ENCODE peak calls at places on chromosomes 11 and 22, in nine cellular contexts. Y, R, H, S, N, I, F, Z and Q are unnamed samples. For H3K4me1, the result is how much of the 10 kb centered on the place peaks cover.

GRCh38 chr11:281486-282161 is 3.4 kb downstream of the NLRP6 start:
- DNase-seq in Z (no peak), R (no peak), N (no peak), Y (no peak), I (no peak), F (no peak), S (no peak), H (peak), Q (no peak)

GRCh38 chr11:79200398-79201070 is 240.3 kb downstream of the TENM4 start:
- DNase-seq in H (no peak), Z (no peak), I (no peak), F (no peak), S (no peak), N (no peak), R (no peak), Y (no peak), Q (no peak)

GRCh38 chr11:20754957-20755356 is 85.6 kb downstream of the NELL1 start:
- DNase-seq in Z (no peak), R (no peak), S (no peak), H (peak), I (no peak), F (no peak), N (no peak), Y (no peak), Q (no peak)

GRCh38 chr11:113457784-113458183 is 17.4 kb downstream of the DRD2 start:
- DNase-seq in N (no peak), R (no peak), I (no peak), F (no peak), S (no peak), H (peak), Y (no peak), Z (no peak), Q (no peak)

GRCh38 chr11:69818243-69819108 is 740 bp downstream of the FGF3 start:
- DNase-seq in Z (no peak), I (no peak), Y (no peak), H (peak), S (no peak), R (no peak), F (no peak), N (no peak), Q (no peak)

GRCh38 chr11:74021998-74022397 is 13.1 kb upstream of the UCP3 start:
- DNase-seq in R (no peak), N (no peak), S (no peak), I (no peak), H (no peak), Z (no peak), Y (no peak), F (no peak), Q (no peak)

GRCh38 chr11:44400431-44400830 is 90.5 kb upstream of the ALX4 start:
- DNase-seq in I (no peak), Z (no peak), Y (no peak), H (no peak), R (no peak), N (no peak), S (no peak), F (no peak), Q (no peak)

GRCh38 chr11:83601201-83601992 is 315.2 kb upstream of the CCDC90B start:
- DNase-seq in H (no peak), R (no peak), F (no peak), I (no peak), Y (no peak), Z (no peak), N (no peak), S (no peak), Q (no peak)

GRCh38 chr11:108221981-108222685 is at the start of gene NPAT:
- DNase-seq in Z (no peak), F (no peak), R (no peak), N (no peak), Y (no peak), S (no peak), I (no peak), H (no peak), Q (peak)

GRCh38 chr11:47797633-47798032 is 30.5 kb upstream of the FNBP4 start:
- DNase-seq in R (no peak), F (no peak), I (peak), Y (no peak), N (no peak), H (no peak), Z (no peak), S (no peak), Q (no peak)

GRCh38 chr11:21811572-21811971 is 381.3 kb upstream of the ANO5 start:
- DNase-seq in Z (no peak), H (peak), F (no peak), Y (no peak), R (no peak), S (no peak), N (no peak), I (no peak), Q (no peak)

GRCh38 chr11:31809857-31810778 is 1.0 kb downstream of the PAX6 start:
- DNase-seq in Z (no peak), H (peak), R (no peak), F (no peak), I (peak), N (peak), Y (peak), S (no peak), Q (no peak)

GRCh38 chr11:26201411-26201810 is 130.5 kb upstream of the ANO3 start:
- DNase-seq in Z (no peak), S (no peak), N (no peak), R (no peak), I (peak), Y (no peak), F (no peak), H (no peak), Q (no peak)

GRCh38 chr11:19561011-19561410 is 151.6 kb upstream of the NAV2 start:
- DNase-seq in N (no peak), H (no peak), Y (no peak), R (no peak), I (peak), S (no peak), F (no peak), Z (no peak), Q (no peak)

GRCh38 chr11:66119348-66120133 is 49.5 kb downstream of the PACS1 start:
- DNase-seq in I (peak), Y (peak), R (peak), Z (no peak), S (peak), N (no peak), F (no peak), H (no peak), Q (no peak)

GRCh38 chr22:22156716-22157499 is 87.7 kb upstream of the VPREB1 start:
- DNase-seq in N (peak), R (peak), H (peak), Z (peak), F (peak), S (no peak), I (peak), Y (peak), Q (peak)

GRCh38 chr11:19644316-19644715 is 68.3 kb upstream of the NAV2 start:
- DNase-seq in N (no peak), I (no peak), S (no peak), F (no peak), R (no peak), H (no peak), Z (no peak), Y (no peak), Q (no peak)

GRCh38 chr22:35582861-35583670 is 34.1 kb downstream of the MB start:
- DNase-seq in Z (peak), N (peak), I (peak), S (peak), H (peak), R (peak), Y (peak), F (peak), Q (peak)

GRCh38 chr22:26464312-26464711 is 19.3 kb downstream of the HPS4 start:
- DNase-seq in Y (no peak), R (no peak), I (no peak), F (peak), S (no peak), N (no peak), H (no peak), Z (peak), Q (no peak)

GRCh38 chr22:26134654-26135330 is 34.5 kb upstream of the SEZ6L start:
- DNase-seq in S (no peak), R (peak), I (no peak), H (peak), Y (no peak), F (no peak), Z (no peak), N (no peak), Q (no peak)

GRCh38 chr11:36619502-36619901 is 21.5 kb upstream of the RAG2 start:
- DNase-seq in S (no peak), N (no peak), F (no peak), H (no peak), Y (no peak), R (no peak), I (no peak), Z (no peak), Q (no peak)

GRCh38 chr22:50477923-50478322 is 3.1 kb upstream of the SBF1 start:
- DNase-seq in N (no peak), R (no peak), S (no peak), F (no peak), Z (no peak), I (no peak), H (no peak), Y (no peak), Q (no peak)

GRCh38 chr22:35368386-35368785 is 12.5 kb upstream of the HMOX1 start:
- DNase-seq in F (no peak), Z (no peak), H (no peak), N (no peak), S (no peak), R (no peak), Y (no peak), I (no peak), Q (peak)

GRCh38 chr11:62401356-62401755 is 17.5 kb upstream of the SCGB1A1 start:
- DNase-seq in R (no peak), Y (no peak), N (peak), F (no peak), Z (no peak), I (no peak), H (no peak), S (no peak), Q (no peak)

GRCh38 chr22:20946080-20946986 is 20.7 kb upstream of the AIFM3 start:
- DNase-seq in H (no peak), R (no peak), Y (no peak), I (peak), N (no peak), F (no peak), S (no peak), Z (no peak), Q (peak)

GRCh38 chr11:5992604-5993251 is 5.9 kb upstream of the OR52L1 start:
- DNase-seq in S (no peak), R (peak), Z (no peak), F (no peak), I (peak), Y (peak), H (no peak), N (no peak), Q (no peak)

GRCh38 chr22:26778372-26778771 is 121.0 kb downstream of the MIAT start:
- DNase-seq in Y (no peak), N (no peak), H (no peak), I (no peak), R (no peak), S (no peak), Z (peak), F (no peak), Q (no peak)

GRCh38 chr11:47587733-47588326 is 1.4 kb downstream of the FAM180B start:
- DNase-seq in S (no peak), I (no peak), F (no peak), Y (no peak), R (no peak), Z (peak), N (peak), H (no peak), Q (no peak)

GRCh38 chr11:64385953-64386704 is 27.2 kb downstream of the RPS6KA4 start:
- DNase-seq in S (no peak), Z (no peak), I (peak), Y (no peak), R (peak), N (no peak), F (no peak), H (no peak), Q (no peak)

GRCh38 chr22:28243539-28243938 is 324.5 kb upstream of the PITPNB start:
- DNase-seq in F (no peak), R (no peak), N (no peak), Y (no peak), S (no peak), I (no peak), Z (no peak), H (no peak), Q (no peak)

GRCh38 chr11:12811861-12812260 is 137.6 kb downstream of the TEAD1 start:
- DNase-seq in S (no peak), R (no peak), I (no peak), N (no peak), H (no peak), F (no peak), Y (no peak), Z (no peak), Q (no peak)

GRCh38 chr11:110856993-110857812 is 145.0 kb upstream of the ARHGAP20 start:
- DNase-seq in F (no peak), Y (no peak), I (peak), N (no peak), H (no peak), S (no peak), R (no peak), Z (no peak), Q (no peak)

GRCh38 chr11:33907419-33907818 is 15.5 kb upstream of the LMO2 start:
- DNase-seq in N (no peak), H (no peak), F (no peak), Z (no peak), R (no peak), I (no peak), Y (no peak), S (no peak), Q (no peak)

GRCh38 chr11:133966924-133967598 is 10.3 kb upstream of the IGSF9B start:
- DNase-seq in Y (peak), I (no peak), F (peak), H (peak), S (no peak), Z (no peak), N (peak), R (no peak), Q (no peak)

GRCh38 chr11:3642071-3642951 is 519 bp upstream of the ART5 start:
- DNase-seq in N (peak), Y (peak), Z (peak), F (peak), S (peak), R (peak), I (peak), H (peak), Q (peak)

GRCh38 chr11:45859661-45860140 is 12.4 kb downstream of the CRY2 start:
- DNase-seq in H (no peak), I (peak), R (no peak), S (peak), Z (peak), F (peak), Y (no peak), N (peak), Q (peak)
- H3K4me1 ChIP-seq in H (under half), I (under half), R (under half), S (under half), Z (half or more), F (half or more), Y (under half), N (under half), Q (under half)

DNA sequence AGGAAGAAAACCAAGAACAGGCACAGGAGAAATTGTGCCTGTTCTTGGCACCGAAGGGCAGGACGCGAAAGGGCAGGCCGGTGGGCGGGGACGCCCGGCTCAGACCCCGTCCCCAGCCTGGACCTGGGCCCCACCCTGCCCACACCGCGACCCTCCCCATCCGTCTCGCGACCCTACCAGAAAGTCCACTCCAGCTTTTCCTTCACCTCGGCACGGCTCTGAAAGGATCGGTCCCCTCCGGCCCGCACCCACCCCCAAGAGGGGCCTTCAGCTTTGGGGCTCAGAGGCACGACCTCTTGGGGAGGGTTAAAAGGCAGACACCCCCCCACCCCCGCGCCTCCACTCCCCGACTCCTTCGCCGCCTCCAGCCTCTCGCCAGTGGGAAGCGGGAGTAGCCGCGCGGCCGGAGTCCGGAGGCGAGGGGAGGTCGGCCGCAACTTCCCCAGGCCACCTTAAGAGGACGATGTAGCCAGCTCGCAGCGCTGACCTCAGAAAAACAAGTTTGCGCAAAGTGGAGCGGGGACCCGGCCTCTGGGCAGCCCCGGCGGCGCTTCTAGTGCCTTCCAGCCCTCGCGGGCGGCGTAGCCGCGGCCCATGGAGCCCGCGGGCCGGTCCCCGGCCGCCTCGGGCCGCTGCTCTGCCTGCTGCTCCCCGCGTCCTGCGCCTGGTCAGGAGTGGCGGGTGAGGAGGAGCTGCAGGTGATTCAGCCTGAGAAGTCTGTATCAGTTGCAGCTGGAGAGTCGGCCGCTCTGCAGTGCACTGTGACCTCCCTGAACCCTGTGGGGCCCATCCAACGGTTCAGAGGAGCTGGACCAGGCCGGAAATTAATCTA is 4.3 kb downstream of the SEC14L6 start:
- DNase-seq in F (no peak), Z (no peak), I (no peak), S (peak), N (no peak), R (no peak), H (peak), Y (no peak), Q (no peak)
- TF ChIP-seq POLR2A in F (no peak), Z (no peak), I (no peak), S (no peak), N (no peak), R (no peak), H (no peak), Y (no peak), Q (no peak)

GRCh38 chr22:46972901-46973831 is 210.7 kb downstream of the TBC1D22A start:
- DNase-seq in I (no peak), H (no peak), Y (no peak), F (no peak), R (no peak), S (no peak), Z (no peak), N (no peak), Q (no peak)

GRCh38 chr22:46974631-46975585 is 212.5 kb downstream of the TBC1D22A start:
- DNase-seq in Z (no peak), F (no peak), Y (no peak), R (no peak), I (no peak), H (no peak), S (no peak), N (no peak), Q (no peak)

GRCh38 chr22:46976130-46976529 is 213.7 kb downstream of the TBC1D22A start:
- DNase-seq in F (no peak), H (no peak), R (no peak), S (no peak), I (no peak), Z (no peak), Y (no peak), N (no peak), Q (no peak)

GRCh38 chr22:46972256-46972655 is 209.8 kb downstream of the TBC1D22A start:
- DNase-seq in S (no peak), I (no peak), N (no peak), Y (no peak), H (no peak), R (no peak), Z (no peak), F (no peak), Q (no peak)

DNA sequence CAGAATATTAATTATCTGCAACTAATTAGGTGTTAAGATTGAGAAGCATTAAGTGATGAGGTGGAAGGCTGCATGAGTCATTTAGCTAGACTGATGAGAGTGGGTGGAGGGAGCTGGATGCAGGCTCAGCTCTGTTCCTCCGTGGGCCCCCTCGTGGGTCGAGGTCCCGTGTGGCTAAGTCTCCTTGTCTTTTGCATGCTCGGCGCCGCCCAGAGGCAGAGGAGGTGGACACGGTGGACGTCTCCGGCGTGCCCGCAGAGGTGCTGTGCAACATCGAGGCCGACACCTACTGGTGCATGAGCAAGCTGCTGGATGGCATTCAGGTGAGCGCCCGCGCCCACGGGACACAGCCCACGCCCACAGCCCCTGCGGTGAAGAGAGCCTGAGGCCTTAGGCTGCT is 211.6 kb downstream of the TBC1D22A start:
- DNase-seq in F (no peak), H (no peak), Z (no peak), N (no peak), R (no peak), S (no peak), Y (no peak), I (no peak), Q (no peak)
- H3K4me3 ChIP-seq in F (no peak), H (no peak), Z (no peak), N (no peak), R (no peak), S (no peak), Y (no peak), I (no peak), Q (no peak)

DNA sequence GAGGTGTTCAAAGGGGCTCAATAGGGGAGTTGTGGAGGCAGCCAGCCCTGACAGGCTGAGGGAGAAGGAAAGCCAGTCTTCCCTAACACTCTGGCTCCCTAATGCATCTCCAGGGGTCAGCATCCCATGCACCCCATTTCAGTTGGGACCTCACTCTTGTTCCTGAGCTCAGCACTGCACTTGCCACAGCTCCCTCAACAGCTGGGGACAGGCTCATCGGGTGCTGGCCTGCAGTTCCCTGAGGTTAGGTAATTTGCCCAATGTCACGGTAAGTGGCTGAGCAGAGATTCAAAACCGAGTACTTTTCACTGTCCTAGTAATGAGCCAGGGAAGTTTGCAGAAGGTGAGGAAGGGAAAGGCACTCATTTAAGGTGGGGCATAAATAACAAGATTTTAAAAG is 20.8 kb downstream of the VSTM5 start:
- DNase-seq in S (no peak), H (no peak), I (no peak), F (no peak), Z (no peak), N (no peak), Y (no peak), R (no peak), Q (no peak)
- H3K4me1 ChIP-seq in S (under half), H (under half), I (under half), F (under half), Z (under half), N (under half), Y (under half), R (under half), Q (under half)